ENCODE peak calls at places on chromosome 16, in four cellular contexts. U is right lobe of liver, L is IMR-90, P is astrocyte. F is an unnamed sample.

GRCh38 chr16:13660807-13661206 is 259.1 kb upstream of the ERCC4 start:
- DNase-seq in U (no peak), L (no peak), P (no peak), F (no peak)

GRCh38 chr16:70398177-70398743 is 40.6 kb downstream of the ST3GAL2 start:
- DNase-seq in U (no peak), L (no peak), P (no peak), F (no peak)

GRCh38 chr16:89202422-89203215 is 2.3 kb upstream of the SLC22A31 start:
- DNase-seq in U (no peak), L (no peak), P (no peak), F (no peak)

GRCh38 chr16:20814761-20815160 is 8.4 kb downstream of the REXO5 start:
- DNase-seq in U (no peak), L (peak; percentile 0), P (peak; percentile 59), F (no peak)

GRCh38 chr16:3023415-3023668 is 400 bp downstream of the HCFC1R1 start:
- DNase-seq in U (no peak), L (peak; percentile 66), P (no peak), F (no peak)

GRCh38 chr16:11349599-11350276 is 4.5 kb downstream of the RMI2 start:
- DNase-seq in U (no peak), L (peak; percentile 92), P (peak; percentile 63), F (peak; percentile 94)

GRCh38 chr16:80791411-80791810 is 13.0 kb downstream of the CDYL2 start:
- DNase-seq in U (no peak), L (no peak), P (no peak), F (no peak)

GRCh38 chr16:30010817-30011504 is at the start of gene DOC2A:
- DNase-seq in U (no peak), L (no peak), P (no peak), F (no peak)

GRCh38 chr16:79714440-79714839 is 113.9 kb upstream of the MAF start:
- DNase-seq in U (no peak), L (no peak), P (no peak), F (peak; percentile 35)

GRCh38 chr16:50627419-50627818 is 53.7 kb downstream of the SNX20 start:
- DNase-seq in U (no peak), L (no peak), P (peak; percentile 16), F (peak; percentile 89)

GRCh38 chr16:81632392-81633146 is 146.5 kb upstream of the PLCG2 start:
- DNase-seq in U (no peak), L (peak; percentile 94), P (peak; percentile 93), F (peak; percentile 72)

GRCh38 chr16:11034005-11034404 is 89.6 kb downstream of the CLEC16A start:
- DNase-seq in U (peak; percentile 83), L (peak; percentile 92), P (peak; percentile 69), F (no peak)

GRCh38 chr16:4450921-4451619 is 23.4 kb downstream of the NMRAL1 start:
- DNase-seq in U (no peak), L (no peak), P (no peak), F (no peak)

GRCh38 chr16:52709286-52709685 is 162.3 kb upstream of the TOX3 start:
- DNase-seq in U (no peak), L (no peak), P (no peak), F (no peak)

DNA sequence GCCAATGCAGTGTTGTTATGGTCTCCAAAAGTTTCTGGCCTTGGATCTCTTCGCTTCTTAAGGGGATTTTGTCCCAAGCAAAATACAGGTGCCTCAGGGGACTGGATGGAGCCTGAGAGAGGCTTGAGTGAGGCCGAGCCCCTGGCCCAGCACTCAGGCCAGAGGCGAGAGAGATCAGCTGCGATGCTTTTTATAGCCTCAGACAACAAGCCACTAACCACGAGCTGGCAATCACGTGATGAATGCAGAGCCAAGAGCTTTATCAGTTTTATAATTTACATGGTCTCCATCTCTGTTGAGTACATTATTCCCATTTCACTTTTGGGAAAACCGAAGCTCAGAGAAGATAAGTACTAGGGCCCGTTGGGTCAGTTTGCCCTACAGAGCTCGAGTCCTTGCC is 360.0 kb upstream of the CDH5 start:
- DNase-seq in U (no peak), L (no peak), P (no peak), F (no peak)
- H3K4me1 ChIP-seq in U (no peaks in the 10 kb centered on the region), L (peaks cover 21% of the 10 kb centered on the region), P (peaks cover 15% of the 10 kb centered on the region), F (no peaks in the 10 kb centered on the region)

GRCh38 chr16:83946154-83946780 is 6.8 kb upstream of the OSGIN1 start:
- DNase-seq in U (no peak), L (no peak), P (no peak), F (no peak)
- H3K27ac ChIP-seq in U (peak overlapping the region; percentile 78), L (no peak overlapping the region), P (no peak overlapping the region), F (no peak overlapping the region)

DNA sequence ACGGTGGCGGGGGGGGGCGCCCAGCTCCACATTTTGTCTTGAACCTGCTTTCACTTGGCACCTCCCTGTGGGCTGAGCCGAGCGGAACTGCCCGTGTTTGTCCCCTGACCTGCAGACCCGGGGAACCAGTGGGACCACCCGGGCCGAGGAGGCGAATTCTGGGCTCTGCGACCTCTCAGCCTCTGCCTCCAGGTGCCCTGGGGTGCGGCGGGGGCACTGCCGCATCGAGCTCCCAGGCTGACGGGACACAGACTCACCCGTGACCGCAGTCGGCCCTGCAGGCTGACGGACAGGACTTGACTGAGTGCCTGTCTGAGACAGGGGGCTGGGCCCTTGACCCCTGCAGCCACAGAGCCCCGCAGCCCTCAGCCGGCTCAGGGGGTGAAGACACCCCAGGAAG is 11.1 kb upstream of the C1QTNF8 start:
- DNase-seq in U (no peak), L (no peak), P (no peak), F (no peak)
- H3K27me3 ChIP-seq in U (peaks cover 10% of the 10 kb centered on the region), L (peaks cover 54% of the 10 kb centered on the region), P (peaks cover 4% of the 10 kb centered on the region), F (peaks cover 62% of the 10 kb centered on the region)

GRCh38 chr16:47660540-47660939 is 199.4 kb downstream of the PHKB start:
- DNase-seq in U (no peak), L (no peak), P (no peak), F (no peak)
- H3K4me1 ChIP-seq in U (no peaks in the 10 kb centered on the region), L (peaks cover 3% of the 10 kb centered on the region), P (no peaks in the 10 kb centered on the region), F (no peaks in the 10 kb centered on the region)

GRCh38 chr16:66660422-66661209 is 35.9 kb downstream of the CMTM4 start:
- DNase-seq in U (peak; percentile 65), L (peak; percentile 84), P (peak; percentile 88), F (peak; percentile 84)
- H3K27ac ChIP-seq in U (peak overlapping the region; percentile 34), L (peak overlapping the region; percentile 41), P (peak overlapping the region; percentile 39), F (peak overlapping the region; percentile 71)

DNA sequence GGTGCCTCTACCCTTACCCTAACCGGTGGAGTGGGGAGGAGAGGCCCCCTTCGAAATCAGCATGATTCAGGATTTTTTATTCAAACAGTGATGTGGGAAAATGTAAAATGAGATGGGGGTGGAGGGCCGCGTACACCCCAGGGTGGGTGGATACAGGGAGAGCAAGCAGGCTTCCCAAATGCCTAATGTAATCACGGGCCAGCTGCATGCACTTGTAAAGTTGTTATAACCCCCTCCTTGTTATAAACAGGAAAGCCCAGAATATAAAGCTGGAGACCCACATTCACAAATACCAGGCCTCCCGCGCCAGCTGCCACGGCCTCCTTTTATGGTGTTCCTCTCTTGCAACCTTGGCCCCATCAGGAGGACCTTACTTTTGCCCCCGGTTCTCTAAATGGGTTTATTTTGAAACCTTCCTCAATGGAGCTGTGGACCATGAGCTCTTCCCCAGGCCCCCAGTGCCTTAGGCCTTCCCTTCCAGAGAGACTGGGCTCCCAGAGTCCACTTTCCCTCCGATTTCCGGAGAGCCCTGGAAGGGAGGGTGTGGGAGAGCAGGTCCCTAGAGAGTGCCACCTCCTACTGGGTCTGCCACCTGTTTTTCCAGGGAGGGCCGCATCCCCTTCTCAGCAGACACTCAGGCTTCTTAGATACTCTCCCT is 906 bp upstream of the FOXL1 start:
- DNase-seq in U (no peak), L (peak; percentile 96), P (peak; percentile 74), F (no peak)
- H3K27me3 ChIP-seq in U (peaks cover 15% of the 10 kb centered on the region), L (no peaks in the 10 kb centered on the region), P (no peaks in the 10 kb centered on the region), F (no peaks in the 10 kb centered on the region)